ENCODE peak calls at places on chromosomes 13 and 19, in seven cellular contexts. One of them, this sample, is unnamed.
A peak's percentile ranks its signal among the peaks of the same experiment; 100 is the strongest.

GRCh38 chr19:1183543-1184172 is 9.6 kb upstream of the SBNO2 start:
- DNase-seq in endodermal cell: peak; percentile 73
- DNase-seq in lower lobe of right lung: peak; percentile 74
- DNase-seq in upper lobe of right lung: no peak
- DNase-seq in ovary: no peak
- DNase-seq in AG04450: no peak
- DNase-seq in left lung: peak; percentile 87
- DNase-seq in this sample: no peak

GRCh38 chr13:48631441-48631840 is 22.3 kb upstream of the CYSLTR2 start:
- DNase-seq in endodermal cell: no peak
- DNase-seq in lower lobe of right lung: no peak
- DNase-seq in upper lobe of right lung: no peak
- DNase-seq in ovary: no peak
- DNase-seq in AG04450: no peak
- DNase-seq in left lung: no peak
- DNase-seq in this sample: no peak

GRCh38 chr13:40109324-40109958 is 454.0 kb downstream of the COG6 start:
- DNase-seq in endodermal cell: no peak
- DNase-seq in lower lobe of right lung: no peak
- DNase-seq in upper lobe of right lung: no peak
- DNase-seq in ovary: no peak
- DNase-seq in AG04450: peak; percentile 70
- DNase-seq in left lung: no peak
- DNase-seq in this sample: no peak

GRCh38 chr13:89852570-89852969 is 1494.9 kb upstream of the MIR17HG start:
- DNase-seq in endodermal cell: no peak
- DNase-seq in lower lobe of right lung: no peak
- DNase-seq in upper lobe of right lung: no peak
- DNase-seq in ovary: no peak
- DNase-seq in AG04450: no peak
- DNase-seq in left lung: no peak
- DNase-seq in this sample: no peak

GRCh38 chr19:18299654-18300053 is 18.2 kb upstream of the JUND start:
- DNase-seq in endodermal cell: no peak
- DNase-seq in lower lobe of right lung: no peak
- DNase-seq in upper lobe of right lung: no peak
- DNase-seq in ovary: no peak
- DNase-seq in AG04450: no peak
- DNase-seq in left lung: no peak
- DNase-seq in this sample: no peak

GRCh38 chr13:26989261-26990007 is 182.2 kb downstream of the USP12 start:
- DNase-seq in endodermal cell: no peak
- DNase-seq in lower lobe of right lung: no peak
- DNase-seq in upper lobe of right lung: no peak
- DNase-seq in ovary: no peak
- DNase-seq in AG04450: no peak
- DNase-seq in left lung: no peak
- DNase-seq in this sample: no peak

GRCh38 chr19:54299126-54299498 is 13.9 kb downstream of the LILRA5 start:
- DNase-seq in endodermal cell: no peak
- DNase-seq in lower lobe of right lung: no peak
- DNase-seq in upper lobe of right lung: no peak
- DNase-seq in ovary: no peak
- DNase-seq in AG04450: no peak
- DNase-seq in left lung: no peak
- DNase-seq in this sample: no peak

GRCh38 chr19:5498817-5499535 is 43.8 kb downstream of the ZNRF4 start:
- DNase-seq in endodermal cell: peak; percentile 98
- DNase-seq in lower lobe of right lung: no peak
- DNase-seq in upper lobe of right lung: no peak
- DNase-seq in ovary: no peak
- DNase-seq in AG04450: no peak
- DNase-seq in left lung: no peak
- DNase-seq in this sample: no peak

GRCh38 chr19:16661480-16662034 is 618 bp downstream of the TMEM38A start:
- DNase-seq in endodermal cell: peak; percentile 69
- DNase-seq in lower lobe of right lung: peak; percentile 61
- DNase-seq in upper lobe of right lung: peak; percentile 67
- DNase-seq in ovary: peak; percentile 56
- DNase-seq in AG04450: no peak
- DNase-seq in left lung: peak; percentile 83
- DNase-seq in this sample: peak; percentile 59

GRCh38 chr13:72820156-72820897 is 38.4 kb downstream of the PIBF1 start:
- DNase-seq in endodermal cell: no peak
- DNase-seq in lower lobe of right lung: no peak
- DNase-seq in upper lobe of right lung: no peak
- DNase-seq in ovary: no peak
- DNase-seq in AG04450: peak; percentile 4
- DNase-seq in left lung: no peak
- DNase-seq in this sample: no peak

GRCh38 chr13:26220575-26220974 is 1.5 kb downstream of the RNF6 start:
- DNase-seq in endodermal cell: no peak
- DNase-seq in lower lobe of right lung: no peak
- DNase-seq in upper lobe of right lung: no peak
- DNase-seq in ovary: no peak
- DNase-seq in AG04450: no peak
- DNase-seq in left lung: no peak
- DNase-seq in this sample: no peak

GRCh38 chr13:98976338-98976737 is 1.5 kb downstream of the DOCK9 start:
- DNase-seq in endodermal cell: no peak
- DNase-seq in lower lobe of right lung: no peak
- DNase-seq in upper lobe of right lung: no peak
- DNase-seq in ovary: no peak
- DNase-seq in AG04450: no peak
- DNase-seq in left lung: no peak
- DNase-seq in this sample: no peak

GRCh38 chr13:59710995-59711701 is 452.6 kb downstream of the DIAPH3 start:
- DNase-seq in endodermal cell: no peak
- DNase-seq in lower lobe of right lung: no peak
- DNase-seq in upper lobe of right lung: no peak
- DNase-seq in ovary: no peak
- DNase-seq in AG04450: no peak
- DNase-seq in left lung: no peak
- DNase-seq in this sample: no peak

DNA sequence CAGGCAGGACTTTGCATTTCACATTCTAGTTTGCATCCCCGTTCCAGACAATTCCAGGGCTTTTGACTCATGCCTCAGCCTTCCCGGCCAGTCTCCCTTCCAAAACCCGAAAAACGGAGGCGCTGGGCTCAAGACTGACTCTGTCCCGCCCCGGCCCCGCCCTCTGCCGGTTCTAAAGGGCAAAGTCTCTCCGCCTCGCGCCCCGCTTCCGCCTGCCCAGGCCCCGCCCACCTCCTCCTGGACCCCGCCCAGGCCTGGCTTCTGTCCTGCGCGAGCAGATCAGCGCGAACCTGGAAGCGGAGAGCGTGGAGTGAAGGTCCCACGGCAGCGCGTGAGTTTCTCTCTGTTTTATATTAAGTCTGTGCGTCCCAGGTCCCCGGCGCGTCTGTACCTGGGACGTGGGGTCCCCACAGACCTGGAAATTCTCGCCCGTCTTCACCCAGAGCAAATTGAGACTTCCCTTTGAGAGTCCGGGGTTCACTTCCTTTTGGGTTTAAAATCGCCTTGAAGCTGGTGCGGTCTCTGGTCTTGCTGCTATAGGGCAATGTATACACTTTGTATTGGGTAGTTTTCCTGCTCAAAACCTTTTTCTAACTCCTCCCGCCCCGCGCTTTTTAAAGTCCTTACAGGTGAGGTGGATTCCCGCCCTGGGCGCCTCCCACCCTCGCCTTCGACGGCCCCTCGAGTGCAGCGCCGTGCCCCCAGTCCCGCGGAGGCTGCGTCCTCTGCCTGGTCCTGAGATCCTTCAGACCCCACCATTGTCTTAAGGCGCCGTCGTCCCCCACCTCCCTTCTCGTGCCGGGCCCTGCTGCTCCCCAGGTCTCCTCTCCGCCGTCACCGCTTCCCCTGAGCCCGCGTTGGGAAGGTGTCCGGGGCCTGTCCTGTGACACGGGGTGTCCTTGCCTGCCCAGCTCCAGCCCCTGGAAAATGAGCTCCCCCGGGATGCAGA is 31.2 kb downstream of the ZNF701 start:
- DNase-seq in endodermal cell: peak; percentile 98
- DNase-seq in lower lobe of right lung: peak; percentile 96
- DNase-seq in upper lobe of right lung: peak; percentile 97
- DNase-seq in ovary: peak; percentile 96
- DNase-seq in AG04450: peak; percentile 74
- DNase-seq in left lung: peak; percentile 100
- DNase-seq in this sample: peak; percentile 95
- TF ChIP-seq CTCF in endodermal cell: peak; percentile 67
- TF ChIP-seq CTCF in lower lobe of right lung: peak; percentile 42
- TF ChIP-seq CTCF in upper lobe of right lung: peak; percentile 44
- TF ChIP-seq CTCF in ovary: no peak
- TF ChIP-seq CTCF in AG04450: peak; percentile 38
- TF ChIP-seq CTCF in left lung: peak; percentile 27
- TF ChIP-seq CTCF in this sample: no peak

GRCh38 chr13:108342369-108343289 is 73.1 kb downstream of the TNFSF13B start:
- DNase-seq in endodermal cell: no peak
- DNase-seq in lower lobe of right lung: no peak
- DNase-seq in upper lobe of right lung: no peak
- DNase-seq in ovary: no peak
- DNase-seq in AG04450: peak; percentile 6
- DNase-seq in left lung: no peak
- DNase-seq in this sample: no peak
- H3K27ac ChIP-seq in endodermal cell: no peak overlapping the region
- H3K27ac ChIP-seq in lower lobe of right lung: no peak overlapping the region
- H3K27ac ChIP-seq in upper lobe of right lung: no peak overlapping the region
- H3K27ac ChIP-seq in ovary: no peak overlapping the region
- H3K27ac ChIP-seq in AG04450: no peak overlapping the region
- H3K27ac ChIP-seq in left lung: no peak overlapping the region
- H3K27ac ChIP-seq in this sample: no peak overlapping the region

DNA sequence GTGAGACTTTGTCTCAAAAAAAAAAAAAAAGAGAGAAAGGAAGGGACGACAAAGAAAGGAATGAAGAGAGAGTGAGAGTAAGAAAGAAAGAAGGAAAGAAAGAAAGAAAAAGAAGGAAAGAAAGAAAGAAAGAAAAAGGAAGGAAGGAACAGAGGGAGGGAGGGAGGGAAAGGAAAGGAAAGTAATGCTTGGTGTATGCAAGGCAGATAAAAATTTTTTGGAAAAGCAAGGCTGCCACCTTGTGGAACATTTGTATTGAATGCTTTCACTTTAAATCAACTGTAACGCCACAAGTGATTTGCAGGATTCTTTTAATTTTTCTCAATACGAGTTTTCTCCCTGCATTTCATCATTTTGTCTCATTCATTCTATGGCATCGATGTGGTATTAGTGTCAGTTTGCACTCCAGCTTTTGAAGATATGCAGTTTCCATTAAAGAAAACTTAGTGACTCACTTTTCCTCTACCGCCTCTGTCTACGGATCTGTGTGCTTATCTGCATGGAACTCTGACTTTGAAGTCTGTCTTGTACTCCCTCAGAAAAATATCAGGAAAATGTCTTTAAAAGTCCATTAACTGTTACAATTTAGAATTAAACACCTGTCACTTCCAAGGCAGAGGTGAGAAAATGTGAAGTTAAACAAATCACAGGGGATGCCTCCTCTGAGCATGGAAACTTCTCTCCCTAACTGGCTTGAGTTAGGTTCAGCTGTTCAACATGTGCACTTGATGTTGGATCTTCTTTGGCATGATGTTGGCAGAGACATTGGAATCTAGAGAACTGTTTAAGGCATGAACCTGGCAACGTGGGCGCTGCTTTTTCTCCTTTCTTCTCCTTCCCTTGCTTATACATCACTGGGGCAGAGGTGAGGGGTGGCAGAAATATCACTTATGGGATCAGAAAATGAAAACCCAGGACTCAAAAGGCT is 20.0 kb upstream of the ZDHHC20 start:
- DNase-seq in endodermal cell: no peak
- DNase-seq in lower lobe of right lung: no peak
- DNase-seq in upper lobe of right lung: no peak
- DNase-seq in ovary: no peak
- DNase-seq in AG04450: peak; percentile 47
- DNase-seq in left lung: no peak
- DNase-seq in this sample: no peak
- H3K4me3 ChIP-seq in endodermal cell: no peak overlapping the region
- H3K4me3 ChIP-seq in lower lobe of right lung: no peak overlapping the region
- H3K4me3 ChIP-seq in upper lobe of right lung: no peak overlapping the region
- H3K4me3 ChIP-seq in ovary: no peak overlapping the region
- H3K4me3 ChIP-seq in AG04450: peak overlapping the region; percentile 47
- H3K4me3 ChIP-seq in left lung: no peak overlapping the region
- H3K4me3 ChIP-seq in this sample: no peak overlapping the region

GRCh38 chr19:48826606-48827020 is 9.7 kb downstream of the HSD17B14 start:
- DNase-seq in endodermal cell: peak; percentile 89
- DNase-seq in lower lobe of right lung: peak; percentile 72
- DNase-seq in upper lobe of right lung: peak; percentile 80
- DNase-seq in ovary: no peak
- DNase-seq in AG04450: no peak
- DNase-seq in left lung: no peak
- DNase-seq in this sample: no peak
- TF ChIP-seq CTCF in endodermal cell: peak; percentile 70
- TF ChIP-seq CTCF in lower lobe of right lung: peak; percentile 26
- TF ChIP-seq CTCF in upper lobe of right lung: peak; percentile 24
- TF ChIP-seq CTCF in ovary: no peak
- TF ChIP-seq CTCF in AG04450: peak; percentile 10
- TF ChIP-seq CTCF in left lung: no peak
- TF ChIP-seq CTCF in this sample: no peak

DNA sequence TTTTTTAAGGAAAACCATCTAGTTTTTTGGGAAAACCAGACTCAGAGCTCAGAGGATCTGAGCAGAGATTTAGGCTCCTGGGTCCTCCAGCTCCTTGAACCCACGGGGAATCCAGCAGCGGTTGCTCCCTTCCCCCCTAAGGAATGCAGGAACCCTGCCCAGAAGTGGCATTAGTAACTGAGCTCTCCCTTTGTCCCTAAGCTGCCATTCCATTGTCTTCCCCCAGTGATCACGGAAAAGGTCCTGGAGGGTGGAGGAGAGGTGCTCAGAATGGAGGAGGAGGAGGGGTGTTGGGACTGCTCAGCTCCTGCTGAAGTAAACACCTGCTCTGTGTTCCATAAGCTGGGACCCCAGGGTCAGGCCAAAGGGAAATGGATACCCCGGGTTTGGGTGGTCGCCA is 16.8 kb upstream of the OR1M1 start:
- DNase-seq in endodermal cell: peak; percentile 84
- DNase-seq in lower lobe of right lung: no peak
- DNase-seq in upper lobe of right lung: no peak
- DNase-seq in ovary: no peak
- DNase-seq in AG04450: no peak
- DNase-seq in left lung: no peak
- DNase-seq in this sample: no peak
- H3K27ac ChIP-seq in endodermal cell: no peak overlapping the region
- H3K27ac ChIP-seq in lower lobe of right lung: no peak overlapping the region
- H3K27ac ChIP-seq in upper lobe of right lung: no peak overlapping the region
- H3K27ac ChIP-seq in ovary: no peak overlapping the region
- H3K27ac ChIP-seq in AG04450: no peak overlapping the region
- H3K27ac ChIP-seq in left lung: no peak overlapping the region
- H3K27ac ChIP-seq in this sample: no peak overlapping the region

DNA sequence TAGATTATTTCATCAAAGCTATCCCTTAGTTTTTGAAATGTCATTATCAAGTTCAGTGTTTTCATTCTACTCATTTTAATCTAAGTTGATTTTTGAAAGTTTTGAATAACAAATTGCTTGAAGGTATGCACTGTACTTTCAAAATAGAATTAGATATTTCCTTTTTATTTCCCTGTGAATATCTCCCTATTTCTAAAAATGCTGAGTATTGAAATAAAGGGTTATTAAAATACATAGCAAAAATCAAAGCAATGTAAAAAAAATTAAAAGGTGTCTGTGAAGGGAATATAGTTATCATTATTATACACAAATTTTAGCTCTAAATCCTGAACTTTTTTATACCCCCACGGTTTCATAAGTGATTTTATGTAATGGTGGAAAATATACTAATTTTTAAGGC is 967.8 kb downstream of the PCDH9 start:
- DNase-seq in endodermal cell: no peak
- DNase-seq in lower lobe of right lung: no peak
- DNase-seq in upper lobe of right lung: no peak
- DNase-seq in ovary: no peak
- DNase-seq in AG04450: no peak
- DNase-seq in left lung: no peak
- DNase-seq in this sample: no peak
- H3K4me3 ChIP-seq in endodermal cell: no peak overlapping the region
- H3K4me3 ChIP-seq in lower lobe of right lung: no peak overlapping the region
- H3K4me3 ChIP-seq in upper lobe of right lung: no peak overlapping the region
- H3K4me3 ChIP-seq in ovary: no peak overlapping the region
- H3K4me3 ChIP-seq in AG04450: no peak overlapping the region
- H3K4me3 ChIP-seq in left lung: no peak overlapping the region
- H3K4me3 ChIP-seq in this sample: no peak overlapping the region

This sample was measured in right atrium auricular region.